ENCODE peak calls at places on chromosomes 12 and 14, in nine cellular contexts. One of them, this sample, is unnamed.
A peak's percentile ranks its signal among the peaks of the same experiment; 100 is the strongest.

GRCh38 chr12:32444895-32445294 is 45.5 kb downstream of the FGD4 start:
- DNase-seq in GM18507: no peak
- DNase-seq in NCI-H1092 treated with DMSO at 0.1 percent for 48 hours: no peak
- DNase-seq in activated CD4-positive, alpha-beta T cell treated with anti-CD3 and anti-CD28 coated beads, Interleukin-2, amount 10 ng/mL, durations not matched to agents 7 days and 5 days: no peak
- DNase-seq in LoVo: peak; percentile 96
- DNase-seq in stimulated activated naive CD8-positive, alpha-beta T cell treated with anti-CD3 and anti-CD28 coated beads, Interleukin-15, Interleukin-2, amounts not matched to agents 100 U/mL and 50 U/mL, for 24 hours: no peak
- DNase-seq in amniotic stem cell: no peak
- DNase-seq in NCI-H2029: peak; percentile 25
- DNase-seq in neuronal stem cell: no peak
- DNase-seq in this sample: peak; percentile 96

GRCh38 chr14:65332141-65332871 is 80.2 kb upstream of the FUT8 start:
- DNase-seq in GM18507: no peak
- DNase-seq in NCI-H1092 treated with DMSO at 0.1 percent for 48 hours: no peak
- DNase-seq in activated CD4-positive, alpha-beta T cell treated with anti-CD3 and anti-CD28 coated beads, Interleukin-2, amount 10 ng/mL, durations not matched to agents 7 days and 5 days: no peak
- DNase-seq in LoVo: peak; percentile 20
- DNase-seq in stimulated activated naive CD8-positive, alpha-beta T cell treated with anti-CD3 and anti-CD28 coated beads, Interleukin-15, Interleukin-2, amounts not matched to agents 100 U/mL and 50 U/mL, for 24 hours: no peak
- DNase-seq in amniotic stem cell: no peak
- DNase-seq in NCI-H2029: no peak
- DNase-seq in neuronal stem cell: no peak
- DNase-seq in this sample: no peak

GRCh38 chr12:89245090-89245489 is 107.2 kb downstream of the DUSP6 start:
- DNase-seq in GM18507: no peak
- DNase-seq in NCI-H1092 treated with DMSO at 0.1 percent for 48 hours: no peak
- DNase-seq in activated CD4-positive, alpha-beta T cell treated with anti-CD3 and anti-CD28 coated beads, Interleukin-2, amount 10 ng/mL, durations not matched to agents 7 days and 5 days: peak; percentile 83
- DNase-seq in LoVo: no peak
- DNase-seq in stimulated activated naive CD8-positive, alpha-beta T cell treated with anti-CD3 and anti-CD28 coated beads, Interleukin-15, Interleukin-2, amounts not matched to agents 100 U/mL and 50 U/mL, for 24 hours: no peak
- DNase-seq in amniotic stem cell: no peak
- DNase-seq in NCI-H2029: no peak
- DNase-seq in neuronal stem cell: no peak
- DNase-seq in this sample: peak; percentile 31

GRCh38 chr14:77040995-77041744 is 12.7 kb upstream of the IRF2BPL start:
- DNase-seq in GM18507: no peak
- DNase-seq in NCI-H1092 treated with DMSO at 0.1 percent for 48 hours: peak; percentile 64
- DNase-seq in activated CD4-positive, alpha-beta T cell treated with anti-CD3 and anti-CD28 coated beads, Interleukin-2, amount 10 ng/mL, durations not matched to agents 7 days and 5 days: peak; percentile 55
- DNase-seq in LoVo: no peak
- DNase-seq in stimulated activated naive CD8-positive, alpha-beta T cell treated with anti-CD3 and anti-CD28 coated beads, Interleukin-15, Interleukin-2, amounts not matched to agents 100 U/mL and 50 U/mL, for 24 hours: peak; percentile 63
- DNase-seq in amniotic stem cell: no peak
- DNase-seq in NCI-H2029: no peak
- DNase-seq in neuronal stem cell: no peak
- DNase-seq in this sample: no peak

GRCh38 chr14:50257728-50258127 is 26.4 kb upstream of the SOS2 start:
- DNase-seq in GM18507: no peak
- DNase-seq in NCI-H1092 treated with DMSO at 0.1 percent for 48 hours: no peak
- DNase-seq in activated CD4-positive, alpha-beta T cell treated with anti-CD3 and anti-CD28 coated beads, Interleukin-2, amount 10 ng/mL, durations not matched to agents 7 days and 5 days: no peak
- DNase-seq in LoVo: no peak
- DNase-seq in stimulated activated naive CD8-positive, alpha-beta T cell treated with anti-CD3 and anti-CD28 coated beads, Interleukin-15, Interleukin-2, amounts not matched to agents 100 U/mL and 50 U/mL, for 24 hours: no peak
- DNase-seq in amniotic stem cell: no peak
- DNase-seq in NCI-H2029: no peak
- DNase-seq in neuronal stem cell: no peak
- DNase-seq in this sample: no peak

GRCh38 chr12:461425-461824 is 1.7 kb downstream of the B4GALNT3 start:
- DNase-seq in GM18507: no peak
- DNase-seq in NCI-H1092 treated with DMSO at 0.1 percent for 48 hours: no peak
- DNase-seq in activated CD4-positive, alpha-beta T cell treated with anti-CD3 and anti-CD28 coated beads, Interleukin-2, amount 10 ng/mL, durations not matched to agents 7 days and 5 days: no peak
- DNase-seq in LoVo: no peak
- DNase-seq in stimulated activated naive CD8-positive, alpha-beta T cell treated with anti-CD3 and anti-CD28 coated beads, Interleukin-15, Interleukin-2, amounts not matched to agents 100 U/mL and 50 U/mL, for 24 hours: no peak
- DNase-seq in amniotic stem cell: no peak
- DNase-seq in NCI-H2029: no peak
- DNase-seq in neuronal stem cell: no peak
- DNase-seq in this sample: no peak

GRCh38 chr14:32313977-32314376 is 15.1 kb upstream of the AKAP6 start:
- DNase-seq in GM18507: no peak
- DNase-seq in NCI-H1092 treated with DMSO at 0.1 percent for 48 hours: no peak
- DNase-seq in activated CD4-positive, alpha-beta T cell treated with anti-CD3 and anti-CD28 coated beads, Interleukin-2, amount 10 ng/mL, durations not matched to agents 7 days and 5 days: no peak
- DNase-seq in LoVo: no peak
- DNase-seq in stimulated activated naive CD8-positive, alpha-beta T cell treated with anti-CD3 and anti-CD28 coated beads, Interleukin-15, Interleukin-2, amounts not matched to agents 100 U/mL and 50 U/mL, for 24 hours: no peak
- DNase-seq in amniotic stem cell: no peak
- DNase-seq in NCI-H2029: peak; percentile 55
- DNase-seq in neuronal stem cell: no peak
- DNase-seq in this sample: no peak

GRCh38 chr14:75098209-75098608 is 28.6 kb downstream of the NEK9 start:
- DNase-seq in GM18507: no peak
- DNase-seq in NCI-H1092 treated with DMSO at 0.1 percent for 48 hours: no peak
- DNase-seq in activated CD4-positive, alpha-beta T cell treated with anti-CD3 and anti-CD28 coated beads, Interleukin-2, amount 10 ng/mL, durations not matched to agents 7 days and 5 days: no peak
- DNase-seq in LoVo: no peak
- DNase-seq in stimulated activated naive CD8-positive, alpha-beta T cell treated with anti-CD3 and anti-CD28 coated beads, Interleukin-15, Interleukin-2, amounts not matched to agents 100 U/mL and 50 U/mL, for 24 hours: no peak
- DNase-seq in amniotic stem cell: no peak
- DNase-seq in NCI-H2029: no peak
- DNase-seq in neuronal stem cell: no peak
- DNase-seq in this sample: no peak

GRCh38 chr12:45303955-45304354 is 88.1 kb downstream of the ANO6 start:
- DNase-seq in GM18507: no peak
- DNase-seq in NCI-H1092 treated with DMSO at 0.1 percent for 48 hours: no peak
- DNase-seq in activated CD4-positive, alpha-beta T cell treated with anti-CD3 and anti-CD28 coated beads, Interleukin-2, amount 10 ng/mL, durations not matched to agents 7 days and 5 days: no peak
- DNase-seq in LoVo: no peak
- DNase-seq in stimulated activated naive CD8-positive, alpha-beta T cell treated with anti-CD3 and anti-CD28 coated beads, Interleukin-15, Interleukin-2, amounts not matched to agents 100 U/mL and 50 U/mL, for 24 hours: no peak
- DNase-seq in amniotic stem cell: no peak
- DNase-seq in NCI-H2029: no peak
- DNase-seq in neuronal stem cell: no peak
- DNase-seq in this sample: no peak

GRCh38 chr12:65232490-65233077 is 45.9 kb upstream of the MSRB3 start:
- DNase-seq in GM18507: no peak
- DNase-seq in NCI-H1092 treated with DMSO at 0.1 percent for 48 hours: no peak
- DNase-seq in activated CD4-positive, alpha-beta T cell treated with anti-CD3 and anti-CD28 coated beads, Interleukin-2, amount 10 ng/mL, durations not matched to agents 7 days and 5 days: no peak
- DNase-seq in LoVo: peak; percentile 37
- DNase-seq in stimulated activated naive CD8-positive, alpha-beta T cell treated with anti-CD3 and anti-CD28 coated beads, Interleukin-15, Interleukin-2, amounts not matched to agents 100 U/mL and 50 U/mL, for 24 hours: no peak
- DNase-seq in amniotic stem cell: no peak
- DNase-seq in NCI-H2029: no peak
- DNase-seq in neuronal stem cell: no peak
- DNase-seq in this sample: peak; percentile 44

GRCh38 chr12:58966939-58967338 is 46.6 kb upstream of the LRIG3 start:
- DNase-seq in GM18507: no peak
- DNase-seq in NCI-H1092 treated with DMSO at 0.1 percent for 48 hours: no peak
- DNase-seq in activated CD4-positive, alpha-beta T cell treated with anti-CD3 and anti-CD28 coated beads, Interleukin-2, amount 10 ng/mL, durations not matched to agents 7 days and 5 days: no peak
- DNase-seq in LoVo: no peak
- DNase-seq in stimulated activated naive CD8-positive, alpha-beta T cell treated with anti-CD3 and anti-CD28 coated beads, Interleukin-15, Interleukin-2, amounts not matched to agents 100 U/mL and 50 U/mL, for 24 hours: no peak
- DNase-seq in amniotic stem cell: no peak
- DNase-seq in NCI-H2029: no peak
- DNase-seq in neuronal stem cell: no peak
- DNase-seq in this sample: no peak

GRCh38 chr14:69043007-69043444 is 63.9 kb upstream of the ACTN1 start:
- DNase-seq in GM18507: no peak
- DNase-seq in NCI-H1092 treated with DMSO at 0.1 percent for 48 hours: no peak
- DNase-seq in activated CD4-positive, alpha-beta T cell treated with anti-CD3 and anti-CD28 coated beads, Interleukin-2, amount 10 ng/mL, durations not matched to agents 7 days and 5 days: no peak
- DNase-seq in LoVo: no peak
- DNase-seq in stimulated activated naive CD8-positive, alpha-beta T cell treated with anti-CD3 and anti-CD28 coated beads, Interleukin-15, Interleukin-2, amounts not matched to agents 100 U/mL and 50 U/mL, for 24 hours: no peak
- DNase-seq in amniotic stem cell: no peak
- DNase-seq in NCI-H2029: no peak
- DNase-seq in neuronal stem cell: no peak
- DNase-seq in this sample: peak; percentile 10

GRCh38 chr14:54003064-54003463 is 46.4 kb upstream of the BMP4 start:
- DNase-seq in GM18507: no peak
- DNase-seq in NCI-H1092 treated with DMSO at 0.1 percent for 48 hours: no peak
- DNase-seq in activated CD4-positive, alpha-beta T cell treated with anti-CD3 and anti-CD28 coated beads, Interleukin-2, amount 10 ng/mL, durations not matched to agents 7 days and 5 days: no peak
- DNase-seq in LoVo: no peak
- DNase-seq in stimulated activated naive CD8-positive, alpha-beta T cell treated with anti-CD3 and anti-CD28 coated beads, Interleukin-15, Interleukin-2, amounts not matched to agents 100 U/mL and 50 U/mL, for 24 hours: no peak
- DNase-seq in amniotic stem cell: no peak
- DNase-seq in NCI-H2029: no peak
- DNase-seq in neuronal stem cell: no peak
- DNase-seq in this sample: no peak

GRCh38 chr14:94461526-94462218 is 9.1 kb upstream of the SERPINA11 start:
- DNase-seq in GM18507: no peak
- DNase-seq in NCI-H1092 treated with DMSO at 0.1 percent for 48 hours: no peak
- DNase-seq in activated CD4-positive, alpha-beta T cell treated with anti-CD3 and anti-CD28 coated beads, Interleukin-2, amount 10 ng/mL, durations not matched to agents 7 days and 5 days: no peak
- DNase-seq in LoVo: no peak
- DNase-seq in stimulated activated naive CD8-positive, alpha-beta T cell treated with anti-CD3 and anti-CD28 coated beads, Interleukin-15, Interleukin-2, amounts not matched to agents 100 U/mL and 50 U/mL, for 24 hours: no peak
- DNase-seq in amniotic stem cell: no peak
- DNase-seq in NCI-H2029: no peak
- DNase-seq in neuronal stem cell: no peak
- DNase-seq in this sample: peak; percentile 72

GRCh38 chr14:77682158-77682553 is 25.7 kb downstream of the ALKBH1 start:
- DNase-seq in GM18507: no peak
- DNase-seq in NCI-H1092 treated with DMSO at 0.1 percent for 48 hours: no peak
- DNase-seq in activated CD4-positive, alpha-beta T cell treated with anti-CD3 and anti-CD28 coated beads, Interleukin-2, amount 10 ng/mL, durations not matched to agents 7 days and 5 days: no peak
- DNase-seq in LoVo: peak; percentile 28
- DNase-seq in stimulated activated naive CD8-positive, alpha-beta T cell treated with anti-CD3 and anti-CD28 coated beads, Interleukin-15, Interleukin-2, amounts not matched to agents 100 U/mL and 50 U/mL, for 24 hours: no peak
- DNase-seq in amniotic stem cell: no peak
- DNase-seq in NCI-H2029: no peak
- DNase-seq in neuronal stem cell: no peak
- DNase-seq in this sample: no peak

GRCh38 chr12:122031342-122032216 is 9.9 kb downstream of the BCL7A start:
- DNase-seq in GM18507: no peak
- DNase-seq in NCI-H1092 treated with DMSO at 0.1 percent for 48 hours: no peak
- DNase-seq in activated CD4-positive, alpha-beta T cell treated with anti-CD3 and anti-CD28 coated beads, Interleukin-2, amount 10 ng/mL, durations not matched to agents 7 days and 5 days: peak; percentile 60
- DNase-seq in LoVo: peak; percentile 38
- DNase-seq in stimulated activated naive CD8-positive, alpha-beta T cell treated with anti-CD3 and anti-CD28 coated beads, Interleukin-15, Interleukin-2, amounts not matched to agents 100 U/mL and 50 U/mL, for 24 hours: peak; percentile 79
- DNase-seq in amniotic stem cell: no peak
- DNase-seq in NCI-H2029: no peak
- DNase-seq in neuronal stem cell: no peak
- DNase-seq in this sample: no peak

GRCh38 chr14:77908847-77909246 is 108.9 kb downstream of the ADCK1 start:
- DNase-seq in GM18507: no peak
- DNase-seq in NCI-H1092 treated with DMSO at 0.1 percent for 48 hours: no peak
- DNase-seq in activated CD4-positive, alpha-beta T cell treated with anti-CD3 and anti-CD28 coated beads, Interleukin-2, amount 10 ng/mL, durations not matched to agents 7 days and 5 days: no peak
- DNase-seq in LoVo: no peak
- DNase-seq in stimulated activated naive CD8-positive, alpha-beta T cell treated with anti-CD3 and anti-CD28 coated beads, Interleukin-15, Interleukin-2, amounts not matched to agents 100 U/mL and 50 U/mL, for 24 hours: no peak
- DNase-seq in amniotic stem cell: no peak
- DNase-seq in NCI-H2029: no peak
- DNase-seq in neuronal stem cell: no peak
- DNase-seq in this sample: no peak

GRCh38 chr12:111685322-111685810 is 390 bp downstream of the BRAP start:
- DNase-seq in GM18507: no peak
- DNase-seq in NCI-H1092 treated with DMSO at 0.1 percent for 48 hours: no peak
- DNase-seq in activated CD4-positive, alpha-beta T cell treated with anti-CD3 and anti-CD28 coated beads, Interleukin-2, amount 10 ng/mL, durations not matched to agents 7 days and 5 days: peak; percentile 18
- DNase-seq in LoVo: peak; percentile 34
- DNase-seq in stimulated activated naive CD8-positive, alpha-beta T cell treated with anti-CD3 and anti-CD28 coated beads, Interleukin-15, Interleukin-2, amounts not matched to agents 100 U/mL and 50 U/mL, for 24 hours: no peak
- DNase-seq in amniotic stem cell: no peak
- DNase-seq in NCI-H2029: no peak
- DNase-seq in neuronal stem cell: no peak
- DNase-seq in this sample: no peak

GRCh38 chr14:51014625-51015024 is 70.3 kb upstream of the PYGL start:
- DNase-seq in GM18507: no peak
- DNase-seq in NCI-H1092 treated with DMSO at 0.1 percent for 48 hours: no peak
- DNase-seq in activated CD4-positive, alpha-beta T cell treated with anti-CD3 and anti-CD28 coated beads, Interleukin-2, amount 10 ng/mL, durations not matched to agents 7 days and 5 days: no peak
- DNase-seq in LoVo: no peak
- DNase-seq in stimulated activated naive CD8-positive, alpha-beta T cell treated with anti-CD3 and anti-CD28 coated beads, Interleukin-15, Interleukin-2, amounts not matched to agents 100 U/mL and 50 U/mL, for 24 hours: no peak
- DNase-seq in amniotic stem cell: no peak
- DNase-seq in NCI-H2029: no peak
- DNase-seq in neuronal stem cell: no peak
- DNase-seq in this sample: no peak

GRCh38 chr14:35807131-35807961 is 1.7 kb downstream of the RALGAPA1 start:
- DNase-seq in GM18507: no peak
- DNase-seq in NCI-H1092 treated with DMSO at 0.1 percent for 48 hours: no peak
- DNase-seq in activated CD4-positive, alpha-beta T cell treated with anti-CD3 and anti-CD28 coated beads, Interleukin-2, amount 10 ng/mL, durations not matched to agents 7 days and 5 days: no peak
- DNase-seq in LoVo: no peak
- DNase-seq in stimulated activated naive CD8-positive, alpha-beta T cell treated with anti-CD3 and anti-CD28 coated beads, Interleukin-15, Interleukin-2, amounts not matched to agents 100 U/mL and 50 U/mL, for 24 hours: no peak
- DNase-seq in amniotic stem cell: no peak
- DNase-seq in NCI-H2029: no peak
- DNase-seq in neuronal stem cell: no peak
- DNase-seq in this sample: peak; percentile 2

GRCh38 chr14:23153891-23154796 is 29.3 kb downstream of the SLC7A8 start:
- DNase-seq in GM18507: no peak
- DNase-seq in NCI-H1092 treated with DMSO at 0.1 percent for 48 hours: no peak
- DNase-seq in activated CD4-positive, alpha-beta T cell treated with anti-CD3 and anti-CD28 coated beads, Interleukin-2, amount 10 ng/mL, durations not matched to agents 7 days and 5 days: no peak
- DNase-seq in LoVo: peak; percentile 78
- DNase-seq in stimulated activated naive CD8-positive, alpha-beta T cell treated with anti-CD3 and anti-CD28 coated beads, Interleukin-15, Interleukin-2, amounts not matched to agents 100 U/mL and 50 U/mL, for 24 hours: no peak
- DNase-seq in amniotic stem cell: peak; percentile 49
- DNase-seq in NCI-H2029: no peak
- DNase-seq in neuronal stem cell: no peak
- DNase-seq in this sample: peak; percentile 52

GRCh38 chr12:27523305-27523641 is 733 bp upstream of the PPFIBP1 start:
- DNase-seq in GM18507: no peak
- DNase-seq in NCI-H1092 treated with DMSO at 0.1 percent for 48 hours: no peak
- DNase-seq in activated CD4-positive, alpha-beta T cell treated with anti-CD3 and anti-CD28 coated beads, Interleukin-2, amount 10 ng/mL, durations not matched to agents 7 days and 5 days: no peak
- DNase-seq in LoVo: no peak
- DNase-seq in stimulated activated naive CD8-positive, alpha-beta T cell treated with anti-CD3 and anti-CD28 coated beads, Interleukin-15, Interleukin-2, amounts not matched to agents 100 U/mL and 50 U/mL, for 24 hours: no peak
- DNase-seq in amniotic stem cell: no peak
- DNase-seq in NCI-H2029: no peak
- DNase-seq in neuronal stem cell: no peak
- DNase-seq in this sample: no peak

GRCh38 chr14:104346608-104347007 is 208.2 kb downstream of the KIF26A start:
- DNase-seq in GM18507: no peak
- DNase-seq in NCI-H1092 treated with DMSO at 0.1 percent for 48 hours: no peak
- DNase-seq in activated CD4-positive, alpha-beta T cell treated with anti-CD3 and anti-CD28 coated beads, Interleukin-2, amount 10 ng/mL, durations not matched to agents 7 days and 5 days: no peak
- DNase-seq in LoVo: no peak
- DNase-seq in stimulated activated naive CD8-positive, alpha-beta T cell treated with anti-CD3 and anti-CD28 coated beads, Interleukin-15, Interleukin-2, amounts not matched to agents 100 U/mL and 50 U/mL, for 24 hours: no peak
- DNase-seq in amniotic stem cell: no peak
- DNase-seq in NCI-H2029: no peak
- DNase-seq in neuronal stem cell: no peak
- DNase-seq in this sample: no peak

GRCh38 chr12:83664650-83665049 is 977.9 kb downstream of the TMTC2 start:
- DNase-seq in GM18507: no peak
- DNase-seq in NCI-H1092 treated with DMSO at 0.1 percent for 48 hours: peak; percentile 25
- DNase-seq in activated CD4-positive, alpha-beta T cell treated with anti-CD3 and anti-CD28 coated beads, Interleukin-2, amount 10 ng/mL, durations not matched to agents 7 days and 5 days: no peak
- DNase-seq in LoVo: no peak
- DNase-seq in stimulated activated naive CD8-positive, alpha-beta T cell treated with anti-CD3 and anti-CD28 coated beads, Interleukin-15, Interleukin-2, amounts not matched to agents 100 U/mL and 50 U/mL, for 24 hours: no peak
- DNase-seq in amniotic stem cell: no peak
- DNase-seq in NCI-H2029: no peak
- DNase-seq in neuronal stem cell: no peak
- DNase-seq in this sample: no peak

GRCh38 chr12:52007158-52007921 is 594 bp downstream of the TAMALIN start:
- DNase-seq in GM18507: no peak
- DNase-seq in NCI-H1092 treated with DMSO at 0.1 percent for 48 hours: no peak
- DNase-seq in activated CD4-positive, alpha-beta T cell treated with anti-CD3 and anti-CD28 coated beads, Interleukin-2, amount 10 ng/mL, durations not matched to agents 7 days and 5 days: peak; percentile 34
- DNase-seq in LoVo: no peak
- DNase-seq in stimulated activated naive CD8-positive, alpha-beta T cell treated with anti-CD3 and anti-CD28 coated beads, Interleukin-15, Interleukin-2, amounts not matched to agents 100 U/mL and 50 U/mL, for 24 hours: peak; percentile 60
- DNase-seq in amniotic stem cell: no peak
- DNase-seq in NCI-H2029: no peak
- DNase-seq in neuronal stem cell: no peak
- DNase-seq in this sample: peak; percentile 8

This sample was measured in trophoblast cell.